ENCODE peak calls at places on chromosomes 5 and 9, in six cellular contexts. V, K, L, T, N and E are unnamed samples.

GRCh38 chr9:72526901-72527800 is 5.7 kb downstream of the TMC1 start:
- DNase-seq in V (peak), K (peak), L (peak), T (no peak), N (peak), E (peak)

GRCh38 chr9:91515074-91515687 is 91.5 kb upstream of the NFIL3 start:
- DNase-seq in V (peak), K (peak), L (no peak), T (no peak), N (peak), E (no peak)

GRCh38 chr9:101631892-101632291 is 37.1 kb upstream of the PPP3R2 start:
- DNase-seq in V (no peak), K (no peak), L (no peak), T (no peak), N (no peak), E (no peak)

GRCh38 chr5:56732147-56732546 is 83.2 kb upstream of the MAP3K1 start:
- DNase-seq in V (no peak), K (no peak), L (no peak), T (no peak), N (no peak), E (no peak)

GRCh38 chr5:137888875-137889759 is at the start of gene PKD2L2:
- DNase-seq in V (peak), K (peak), L (peak), T (no peak), N (peak), E (peak)

GRCh38 chr9:137820161-137820855 is 57.3 kb upstream of the CACNA1B start:
- DNase-seq in V (peak), K (no peak), L (no peak), T (no peak), N (no peak), E (no peak)

GRCh38 chr9:92094655-92095054 is 20.6 kb downstream of the SPTLC1 start:
- DNase-seq in V (no peak), K (no peak), L (no peak), T (no peak), N (no peak), E (no peak)

GRCh38 chr9:137301086-137301947 is 754 bp downstream of the NRARP start:
- DNase-seq in V (no peak), K (peak), L (peak), T (peak), N (no peak), E (no peak)

GRCh38 chr5:140255460-140256157 is 47.3 kb downstream of the PFDN1 start:
- DNase-seq in V (no peak), K (no peak), L (no peak), T (no peak), N (no peak), E (no peak)

GRCh38 chr9:128892223-128892892 is 10.4 kb downstream of the LRRC8A start:
- DNase-seq in V (peak), K (no peak), L (no peak), T (no peak), N (peak), E (no peak)

GRCh38 chr5:55597014-55597981 is 62.5 kb upstream of the PLPP1 start:
- DNase-seq in V (no peak), K (no peak), L (no peak), T (no peak), N (no peak), E (no peak)

GRCh38 chr5:1785062-1785461 is 14.6 kb downstream of the MRPL36 start:
- DNase-seq in V (no peak), K (no peak), L (no peak), T (no peak), N (no peak), E (no peak)

GRCh38 chr5:154646841-154647759 is 108.1 kb upstream of the LARP1 start:
- DNase-seq in V (no peak), K (peak), L (no peak), T (no peak), N (no peak), E (peak)